ENCODE peak calls at places on chromosomes 7 and 10, in four cellular contexts. G is ascending aorta; P is CD8-positive, alpha-beta T cell; K is heart right ventricle. H is an unnamed sample.

GRCh38 chr10:18417950-18418527 is 233.3 kb downstream of the NSUN6 start:
- DNase-seq in G (no peak), P (no peak), K (no peak), H (no peak)

GRCh38 chr7:23893172-23893941 is 183.3 kb downstream of the STK31 start:
- DNase-seq in G (no peak), P (no peak), K (no peak), H (no peak)

GRCh38 chr7:106823631-106824030 is 41.5 kb upstream of the PIK3CG start:
- DNase-seq in K (no peak), P (no peak), G (no peak), H (peak; percentile 46)

GRCh38 chr10:20891338-20891714 is 5.8 kb downstream of the NEBL start:
- DNase-seq in K (no peak), P (no peak), G (no peak), H (no peak)

GRCh38 chr7:47193003-47193402 is 388.9 kb downstream of the TNS3 start:
- DNase-seq in P (no peak), G (no peak), K (no peak), H (no peak)

GRCh38 chr10:33963656-33964175 is 629.2 kb upstream of the NRP1 start:
- DNase-seq in K (no peak), P (no peak), G (no peak), H (no peak)

GRCh38 chr7:77982926-77983550 is 184.5 kb downstream of the PHTF2 start:
- DNase-seq in K (no peak), P (no peak), G (no peak), H (no peak)

GRCh38 chr10:8063128-8063908 is 8.8 kb downstream of the GATA3 start:
- DNase-seq in G (no peak), P (no peak), K (no peak), H (no peak)

GRCh38 chr10:32692174-32692573 is 246.2 kb downstream of the CCDC7 start:
- DNase-seq in K (no peak), P (no peak), G (no peak), H (no peak)

GRCh38 chr10:104680467-104681401 is 39.6 kb downstream of the SORCS3 start:
- DNase-seq in K (no peak), G (no peak), P (no peak), H (no peak)

GRCh38 chr7:105648561-105649401 is 67.5 kb upstream of the EFCAB10 start:
- DNase-seq in G (no peak), K (no peak), P (no peak), H (no peak)

GRCh38 chr10:88693392-88694020 is 12.5 kb upstream of the LIPK start:
- DNase-seq in P (no peak), G (no peak), K (no peak), H (no peak)

GRCh38 chr7:139055674-139056073 is 19.8 kb upstream of the ZC3HAV1L start:
- DNase-seq in G (no peak), K (no peak), P (no peak), H (no peak)

GRCh38 chr10:70695241-70696030 is 23.1 kb downstream of the ADAMTS14 start:
- DNase-seq in P (no peak), K (no peak), G (no peak), H (no peak)

GRCh38 chr10:182441-183201 is 47.4 kb downstream of the ZMYND11 start:
- DNase-seq in K (no peak), P (no peak), G (no peak), H (no peak)

DNA sequence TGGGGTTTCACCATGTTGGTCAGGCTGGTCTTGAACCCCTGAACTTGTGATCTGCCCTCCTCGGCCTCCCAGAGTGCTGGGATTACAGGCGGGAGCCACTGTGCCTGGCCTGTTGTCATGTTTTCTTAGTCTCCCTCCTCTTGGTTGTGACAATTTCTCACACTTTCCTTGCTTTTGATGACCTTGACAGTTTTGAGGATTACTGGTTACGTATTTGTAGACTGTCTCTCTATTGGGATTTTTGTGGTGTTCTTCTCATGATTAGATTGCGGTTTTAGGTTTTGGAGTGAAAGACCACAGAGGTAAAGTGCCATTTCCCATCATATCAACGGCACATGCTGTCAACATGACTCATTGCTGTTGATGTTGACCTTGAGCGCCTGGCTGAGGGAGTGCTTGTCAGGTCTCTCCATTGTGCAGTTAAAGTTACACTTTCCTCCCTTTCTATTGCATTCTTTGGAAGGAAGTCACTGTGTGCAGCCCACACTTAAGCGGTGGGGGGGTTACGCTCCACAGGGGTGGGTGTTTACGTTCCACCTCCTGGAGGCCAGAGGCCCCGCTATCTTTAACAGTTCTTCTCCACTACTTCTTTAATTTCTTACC is 10.8 kb downstream of the NEURL1 start:
- DNase-seq in P (no peak), G (peak; percentile 46), K (no peak), H (no peak)
- H3K27me3 ChIP-seq in P (no peaks in the 10 kb centered on the region), G (no peaks in the 10 kb centered on the region), K (no peaks in the 10 kb centered on the region), H (no peaks in the 10 kb centered on the region)

GRCh38 chr10:75428434-75429158 is 2.8 kb upstream of the LRMDA start:
- DNase-seq in K (no peak), G (no peak), P (no peak), H (no peak)

GRCh38 chr10:75432176-75432575 is 752 bp downstream of the LRMDA start:
- DNase-seq in K (no peak), G (no peak), P (no peak), H (no peak)

GRCh38 chr10:75431180-75432111 is at the start of gene LRMDA:
- DNase-seq in G (peak; percentile 71), P (no peak), K (peak; percentile 29), H (no peak)

GRCh38 chr10:75429159-75429827 is 2.1 kb upstream of the LRMDA start:
- DNase-seq in G (no peak), K (peak; percentile 20), P (no peak), H (no peak)

DNA sequence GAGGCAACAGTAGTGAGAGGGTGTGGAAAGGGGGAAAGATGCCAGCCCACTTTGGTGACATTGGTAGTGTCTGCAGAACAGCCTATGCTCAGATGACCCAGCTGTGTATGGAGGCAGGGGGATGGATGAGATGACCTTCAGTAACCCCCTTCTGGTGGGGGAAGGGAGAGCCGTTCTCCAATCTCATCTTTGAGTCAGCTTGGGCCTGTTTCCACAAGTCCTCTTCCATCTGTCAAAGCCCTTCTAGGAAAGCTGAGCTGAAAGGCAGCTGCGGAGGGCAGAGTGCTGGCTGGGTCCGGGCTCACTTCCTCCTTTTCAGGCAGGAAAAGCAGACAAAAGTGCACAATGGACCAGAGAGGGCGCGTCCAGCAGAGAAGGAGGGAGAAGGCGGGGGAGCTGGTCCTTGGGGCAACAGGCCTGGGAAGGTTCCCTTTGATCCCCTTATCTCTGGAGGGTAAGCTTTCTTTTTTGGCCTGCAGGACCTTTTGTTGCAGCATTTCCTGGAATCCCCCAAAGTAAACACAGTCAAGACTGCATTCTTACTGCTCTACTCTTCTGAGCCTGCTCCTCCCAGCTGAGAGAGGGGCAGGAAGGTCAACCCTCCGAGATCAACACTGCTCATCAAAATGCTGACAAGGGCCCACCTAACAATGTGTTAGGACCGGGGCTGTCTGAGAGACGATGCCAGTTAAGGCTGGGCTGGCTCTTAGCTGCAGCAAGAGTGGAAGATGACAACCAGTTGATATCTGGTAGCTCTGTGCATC is 1.2 kb upstream of the LRMDA start:
- DNase-seq in P (no peak), K (peak; percentile 75), G (peak; percentile 70), H (no peak)
- H3K27me3 ChIP-seq in P (no peaks in the 10 kb centered on the region), K (no peaks in the 10 kb centered on the region), G (no peaks in the 10 kb centered on the region), H (no peaks in the 10 kb centered on the region)

GRCh38 chr10:117532451-117533107 is 10.0 kb upstream of the EMX2 start:
- DNase-seq in G (peak; percentile 24), P (no peak), K (no peak), H (no peak)
- H3K27me3 ChIP-seq in G (peaks cover 32% of the 10 kb centered on the region), P (no peaks in the 10 kb centered on the region), K (peaks cover 100% of the 10 kb centered on the region), H (peaks cover 87% of the 10 kb centered on the region)

GRCh38 chr10:49627031-49627430 is 13.2 kb downstream of the CHAT start:
- DNase-seq in G (no peak), P (no peak), K (no peak), H (peak; percentile 14)
- H3K27me3 ChIP-seq in G (no peaks in the 10 kb centered on the region), P (no peaks in the 10 kb centered on the region), K (peaks cover 5% of the 10 kb centered on the region), H (peaks cover 8% of the 10 kb centered on the region)

DNA sequence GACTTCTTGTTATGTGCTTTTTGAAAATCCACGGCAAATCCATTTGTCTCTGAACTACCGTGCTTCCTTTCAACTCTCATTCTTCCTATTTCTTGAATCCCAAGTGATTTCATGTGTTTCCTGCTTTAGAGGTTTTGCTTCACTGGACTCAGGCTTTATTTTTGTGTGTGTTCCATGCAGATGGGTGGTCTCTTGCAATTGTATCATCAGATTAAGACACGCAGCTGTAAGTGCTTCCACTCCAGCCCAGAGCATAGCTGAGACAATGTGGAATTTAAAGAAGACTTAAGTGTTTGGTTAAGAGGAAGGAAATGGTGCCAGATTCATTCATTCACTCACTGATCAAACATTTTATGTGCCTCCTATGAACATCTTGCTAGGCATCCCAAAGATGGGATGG is 46.3 kb upstream of the LRRC17 start:
- DNase-seq in K (no peak), P (no peak), G (no peak), H (no peak)
- H3K27me3 ChIP-seq in K (no peaks in the 10 kb centered on the region), P (no peaks in the 10 kb centered on the region), G (no peaks in the 10 kb centered on the region), H (no peaks in the 10 kb centered on the region)

GRCh38 chr10:6423004-6423403 is 157.1 kb downstream of the PRKCQ start:
- DNase-seq in G (no peak), K (no peak), P (no peak), H (no peak)

GRCh38 chr10:6427357-6427959 is 152.6 kb downstream of the PRKCQ start:
- DNase-seq in P (no peak), K (no peak), G (no peak), H (no peak)

GRCh38 chr10:6423413-6424170 is 156.5 kb downstream of the PRKCQ start:
- DNase-seq in K (no peak), G (no peak), P (no peak), H (no peak)

GRCh38 chr10:6430581-6430980 is 149.5 kb downstream of the PRKCQ start:
- DNase-seq in G (no peak), P (no peak), K (no peak), H (no peak)

DNA sequence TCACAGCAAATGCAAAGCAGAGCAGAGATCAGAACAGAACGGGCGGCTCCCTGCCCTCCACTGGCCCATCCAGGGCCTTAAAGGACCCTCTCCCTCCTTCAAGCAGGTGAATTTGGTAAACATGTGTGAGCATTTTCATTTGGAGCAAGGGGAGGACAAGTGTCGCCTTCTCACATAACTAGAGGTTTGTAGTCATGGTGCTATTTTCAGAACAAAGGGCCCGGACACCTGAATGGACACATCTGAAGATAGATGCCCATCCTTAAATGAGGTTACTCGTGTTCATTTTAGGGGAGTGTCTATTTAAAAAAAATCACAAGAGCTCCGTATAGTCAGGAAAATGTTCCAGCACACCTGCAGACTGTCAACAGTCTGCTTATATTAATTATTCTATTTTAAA is 153.8 kb downstream of the PRKCQ start:
- DNase-seq in P (no peak), G (no peak), K (no peak), H (no peak)
- H3K27me3 ChIP-seq in P (no peaks in the 10 kb centered on the region), G (no peaks in the 10 kb centered on the region), K (no peaks in the 10 kb centered on the region), H (no peaks in the 10 kb centered on the region)